ENCODE peak calls at places on chromosomes 4 and X, in seven cellular contexts. One of them, this sample, is unnamed.
A peak's percentile ranks its signal among the peaks of the same experiment; 100 is the strongest.

GRCh38 chrX:132501606-132502005 is 12.8 kb upstream of the MBNL3 start:
- DNase-seq in body of pancreas: no peak
- DNase-seq in NCI-H510A treated with DMSO at 0.1 percent for 48 hours: no peak
- DNase-seq in tibial artery: no peak
- DNase-seq in SJSA1: no peak
- DNase-seq in lung: no peak
- DNase-seq in lung microvascular endothelial cell: no peak
- DNase-seq in this sample: no peak

GRCh38 chrX:40644175-40644574 is 3.2 kb downstream of the CXorf38 start:
- DNase-seq in body of pancreas: no peak
- DNase-seq in NCI-H510A treated with DMSO at 0.1 percent for 48 hours: no peak
- DNase-seq in tibial artery: no peak
- DNase-seq in SJSA1: no peak
- DNase-seq in lung: no peak
- DNase-seq in lung microvascular endothelial cell: peak; percentile 37
- DNase-seq in this sample: peak; percentile 25

GRCh38 chr4:6047130-6047673 is 29.0 kb upstream of the C4orf50 start:
- DNase-seq in body of pancreas: no peak
- DNase-seq in NCI-H510A treated with DMSO at 0.1 percent for 48 hours: no peak
- DNase-seq in tibial artery: no peak
- DNase-seq in SJSA1: no peak
- DNase-seq in lung: no peak
- DNase-seq in lung microvascular endothelial cell: no peak
- DNase-seq in this sample: peak; percentile 3

GRCh38 chr4:54005475-54005874 is 58.9 kb downstream of the CHIC2 start:
- DNase-seq in body of pancreas: no peak
- DNase-seq in NCI-H510A treated with DMSO at 0.1 percent for 48 hours: no peak
- DNase-seq in tibial artery: no peak
- DNase-seq in SJSA1: no peak
- DNase-seq in lung: no peak
- DNase-seq in lung microvascular endothelial cell: peak; percentile 35
- DNase-seq in this sample: peak; percentile 59

GRCh38 chr4:173367946-173368345 is 2.8 kb upstream of the SAP30 start:
- DNase-seq in body of pancreas: no peak
- DNase-seq in NCI-H510A treated with DMSO at 0.1 percent for 48 hours: no peak
- DNase-seq in tibial artery: no peak
- DNase-seq in SJSA1: no peak
- DNase-seq in lung: no peak
- DNase-seq in lung microvascular endothelial cell: peak; percentile 19
- DNase-seq in this sample: no peak

GRCh38 chrX:88170528-88170927 is 576.5 kb upstream of the CPXCR1 start:
- DNase-seq in body of pancreas: no peak
- DNase-seq in NCI-H510A treated with DMSO at 0.1 percent for 48 hours: no peak
- DNase-seq in tibial artery: no peak
- DNase-seq in SJSA1: no peak
- DNase-seq in lung: no peak
- DNase-seq in lung microvascular endothelial cell: no peak
- DNase-seq in this sample: no peak

GRCh38 chr4:53315300-53315699 is 50.6 kb downstream of the SCFD2 start:
- DNase-seq in body of pancreas: no peak
- DNase-seq in NCI-H510A treated with DMSO at 0.1 percent for 48 hours: no peak
- DNase-seq in tibial artery: no peak
- DNase-seq in SJSA1: no peak
- DNase-seq in lung: no peak
- DNase-seq in lung microvascular endothelial cell: no peak
- DNase-seq in this sample: peak; percentile 48

GRCh38 chr4:136687118-136687517 is 845.2 kb downstream of the PCDH18 start:
- DNase-seq in body of pancreas: no peak
- DNase-seq in NCI-H510A treated with DMSO at 0.1 percent for 48 hours: no peak
- DNase-seq in tibial artery: no peak
- DNase-seq in SJSA1: no peak
- DNase-seq in lung: no peak
- DNase-seq in lung microvascular endothelial cell: no peak
- DNase-seq in this sample: no peak

GRCh38 chr4:48343035-48343434 is 1.7 kb downstream of the SLAIN2 start:
- DNase-seq in body of pancreas: no peak
- DNase-seq in NCI-H510A treated with DMSO at 0.1 percent for 48 hours: no peak
- DNase-seq in tibial artery: no peak
- DNase-seq in SJSA1: no peak
- DNase-seq in lung: no peak
- DNase-seq in lung microvascular endothelial cell: peak; percentile 3
- DNase-seq in this sample: no peak

GRCh38 chr4:105683038-105683437 is 25.5 kb downstream of the INTS12 start:
- DNase-seq in body of pancreas: peak; percentile 98
- DNase-seq in NCI-H510A treated with DMSO at 0.1 percent for 48 hours: no peak
- DNase-seq in tibial artery: no peak
- DNase-seq in SJSA1: no peak
- DNase-seq in lung: peak; percentile 86
- DNase-seq in lung microvascular endothelial cell: peak; percentile 48
- DNase-seq in this sample: no peak

GRCh38 chrX:101595739-101596419 is 21.9 kb downstream of the ARMCX6 start:
- DNase-seq in body of pancreas: peak; percentile 23
- DNase-seq in NCI-H510A treated with DMSO at 0.1 percent for 48 hours: peak; percentile 51
- DNase-seq in tibial artery: no peak
- DNase-seq in SJSA1: no peak
- DNase-seq in lung: peak; percentile 38
- DNase-seq in lung microvascular endothelial cell: peak; percentile 58
- DNase-seq in this sample: peak; percentile 64

GRCh38 chr4:167028976-167029375 is 205.3 kb downstream of the SPOCK3 start:
- DNase-seq in body of pancreas: no peak
- DNase-seq in NCI-H510A treated with DMSO at 0.1 percent for 48 hours: no peak
- DNase-seq in tibial artery: no peak
- DNase-seq in SJSA1: no peak
- DNase-seq in lung: no peak
- DNase-seq in lung microvascular endothelial cell: no peak
- DNase-seq in this sample: no peak

GRCh38 chrX:103464774-103465117 is 54.5 kb downstream of the RAB40A start:
- DNase-seq in body of pancreas: peak; percentile 84
- DNase-seq in NCI-H510A treated with DMSO at 0.1 percent for 48 hours: peak; percentile 57
- DNase-seq in tibial artery: peak; percentile 71
- DNase-seq in SJSA1: peak; percentile 54
- DNase-seq in lung: peak; percentile 58
- DNase-seq in lung microvascular endothelial cell: peak; percentile 81
- DNase-seq in this sample: peak; percentile 55

GRCh38 chr4:153514001-153514526 is 47.9 kb downstream of the TMEM131L start:
- DNase-seq in body of pancreas: no peak
- DNase-seq in NCI-H510A treated with DMSO at 0.1 percent for 48 hours: no peak
- DNase-seq in tibial artery: no peak
- DNase-seq in SJSA1: peak; percentile 52
- DNase-seq in lung: no peak
- DNase-seq in lung microvascular endothelial cell: peak; percentile 88
- DNase-seq in this sample: no peak

GRCh38 chr4:20698382-20698781 is 1.9 kb upstream of the PACRGL start:
- DNase-seq in body of pancreas: no peak
- DNase-seq in NCI-H510A treated with DMSO at 0.1 percent for 48 hours: no peak
- DNase-seq in tibial artery: no peak
- DNase-seq in SJSA1: no peak
- DNase-seq in lung: no peak
- DNase-seq in lung microvascular endothelial cell: no peak
- DNase-seq in this sample: no peak

GRCh38 chrX:133796282-133796681 is 189.1 kb downstream of the GPC3 start:
- DNase-seq in body of pancreas: no peak
- DNase-seq in NCI-H510A treated with DMSO at 0.1 percent for 48 hours: no peak
- DNase-seq in tibial artery: no peak
- DNase-seq in SJSA1: no peak
- DNase-seq in lung: no peak
- DNase-seq in lung microvascular endothelial cell: no peak
- DNase-seq in this sample: no peak